ENCODE peak calls at places on chromosome 18, in seven cellular contexts. J, V, H, D, G, E and S are unnamed samples. For H3K4me1, the result is how much of the 10 kb centered on the place peaks cover.

GRCh38 chr18:24063121-24063731 is 48.7 kb downstream of the TTC39C start:
- DNase-seq in J (no peak), V (no peak), H (no peak), D (no peak), G (no peak), E (no peak), S (no peak)

GRCh38 chr18:57445488-57446319 is 10.5 kb downstream of the ONECUT2 start:
- DNase-seq in J (no peak), V (no peak), H (no peak), D (no peak), G (no peak), E (no peak), S (no peak)

GRCh38 chr18:31731628-31732027 is 29.1 kb downstream of the SLC25A52 start:
- DNase-seq in J (no peak), V (no peak), H (no peak), D (no peak), G (no peak), E (no peak), S (no peak)

GRCh38 chr18:14914771-14915170 is 166.8 kb downstream of the ANKRD30B start:
- DNase-seq in J (no peak), V (no peak), H (no peak), D (no peak), G (no peak), E (no peak), S (no peak)

GRCh38 chr18:61833387-61833786 is 59.4 kb downstream of the RNF152 start:
- DNase-seq in J (no peak), V (no peak), H (no peak), D (peak), G (no peak), E (no peak), S (no peak)

GRCh38 chr18:78965260-78965659 is 14.4 kb upstream of the SALL3 start:
- DNase-seq in J (no peak), V (no peak), H (no peak), D (no peak), G (no peak), E (no peak), S (no peak)

GRCh38 chr18:2171840-2172625 is 399.3 kb downstream of the METTL4 start:
- DNase-seq in J (no peak), V (no peak), H (no peak), D (no peak), G (no peak), E (no peak), S (no peak)

GRCh38 chr18:4541588-4541987 is 86.5 kb upstream of the DLGAP1 start:
- DNase-seq in J (no peak), V (no peak), H (no peak), D (no peak), G (no peak), E (no peak), S (no peak)

GRCh38 chr18:36301884-36302283 is 4.4 kb downstream of the FHOD3 start:
- DNase-seq in J (no peak), V (no peak), H (no peak), D (no peak), G (no peak), E (no peak), S (no peak)

GRCh38 chr18:77701977-77702376 is 452.3 kb downstream of the GALR1 start:
- DNase-seq in J (no peak), V (no peak), H (no peak), D (no peak), G (no peak), E (no peak), S (no peak)

GRCh38 chr18:11391636-11392035 is 217.8 kb upstream of the SLC35G4 start:
- DNase-seq in J (no peak), V (no peak), H (no peak), D (no peak), G (no peak), E (no peak), S (no peak)

GRCh38 chr18:37253424-37254255 is 312.0 kb downstream of the CELF4 start:
- DNase-seq in J (no peak), V (peak), H (no peak), D (no peak), G (no peak), E (peak), S (no peak)

GRCh38 chr18:52341617-52342381 is 1.8 kb downstream of the DCC start:
- DNase-seq in J (no peak), V (no peak), H (no peak), D (no peak), G (no peak), E (no peak), S (no peak)

GRCh38 chr18:26710460-26711096 is 154.9 kb downstream of the AQP4 start:
- DNase-seq in J (no peak), V (no peak), H (no peak), D (peak), G (no peak), E (no peak), S (no peak)

GRCh38 chr18:53991202-53991601 is 233.3 kb downstream of the MBD2 start:
- DNase-seq in J (no peak), V (no peak), H (no peak), D (no peak), G (no peak), E (no peak), S (no peak)

GRCh38 chr18:46412831-46413371 is 244.1 kb downstream of the LOXHD1 start:
- DNase-seq in J (no peak), V (no peak), H (no peak), D (no peak), G (no peak), E (no peak), S (peak)

GRCh38 chr18:46411191-46411590 is 245.8 kb downstream of the LOXHD1 start:
- DNase-seq in J (no peak), V (no peak), H (no peak), D (no peak), G (no peak), E (no peak), S (no peak)

GRCh38 chr18:46414863-46415262 is 242.2 kb downstream of the LOXHD1 start:
- DNase-seq in J (no peak), V (no peak), H (no peak), D (no peak), G (no peak), E (no peak), S (no peak)

GRCh38 chr18:46413684-46414083 is 243.3 kb downstream of the LOXHD1 start:
- DNase-seq in J (no peak), V (no peak), H (no peak), D (no peak), G (no peak), E (no peak), S (no peak)

GRCh38 chr18:46411862-46412690 is 244.9 kb downstream of the LOXHD1 start:
- DNase-seq in J (peak), V (no peak), H (no peak), D (no peak), G (no peak), E (no peak), S (peak)
- TF ChIP-seq POLR2AphosphoS5 in J (peak), V (no peak), H (no peak), D (no peak), G (no peak), E (no peak), S (no peak)

DNA sequence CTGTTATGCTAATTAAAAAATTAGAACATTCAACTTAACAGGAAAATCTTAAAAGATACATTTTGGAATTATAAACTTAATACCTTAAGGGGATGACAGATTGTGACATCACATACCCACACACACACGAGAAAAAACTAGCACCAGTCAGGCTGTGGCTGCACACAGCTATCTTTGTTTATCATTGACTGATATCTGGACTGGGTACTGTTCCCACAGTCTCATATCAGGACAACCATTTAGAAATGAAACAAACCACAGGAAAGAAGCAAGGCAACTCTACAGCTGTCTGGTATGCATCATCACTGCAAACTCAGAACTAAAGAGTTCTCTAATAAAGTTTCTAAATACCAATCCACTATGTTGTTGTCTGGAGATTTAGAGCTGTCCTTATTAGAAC is 210.9 kb upstream of the SMAD7 start:
- DNase-seq in J (no peak), V (no peak), H (no peak), D (peak), G (no peak), E (no peak), S (no peak)
- H3K4me1 ChIP-seq in J (under half), V (under half), H (under half), D (under half), G (under half), E (under half), S (under half)

DNA sequence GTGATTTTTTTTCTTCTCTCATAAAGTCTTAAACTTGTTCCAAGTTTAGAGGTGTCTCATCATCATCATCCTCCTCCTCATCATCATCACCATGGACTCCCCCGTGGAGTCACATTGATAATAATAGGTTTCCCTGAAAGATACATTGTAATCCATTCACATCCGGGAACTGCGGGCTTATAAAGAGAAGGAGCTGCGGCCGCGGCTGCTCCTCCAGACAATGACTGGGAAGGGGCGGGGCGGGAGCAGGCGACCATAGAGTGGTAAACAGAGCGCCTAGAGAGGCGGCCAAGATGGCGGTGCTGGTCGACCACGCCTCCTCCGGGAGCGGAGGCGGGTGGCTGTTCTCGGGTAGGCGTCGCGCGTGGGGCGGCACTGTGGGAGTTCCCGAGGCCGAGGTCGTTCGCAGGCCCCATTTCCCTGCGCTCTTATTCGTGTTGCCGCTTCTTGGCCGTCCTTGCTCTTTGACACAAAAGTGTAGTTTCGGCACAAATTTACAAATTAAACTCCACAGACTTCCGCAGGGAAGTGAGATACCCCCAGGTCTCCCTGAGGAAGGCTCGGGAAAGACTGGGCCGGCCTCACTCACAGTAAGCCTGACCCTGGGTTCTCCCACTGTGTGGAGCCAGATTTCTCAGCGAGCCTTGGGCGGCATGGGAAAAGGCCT is 1.8 kb upstream of the TCF4 start:
- DNase-seq in J (peak), V (peak), H (peak), D (peak), G (peak), E (peak), S (peak)
- TF ChIP-seq POLR2A in J (peak), V (peak), H (peak), D (peak), G (peak), E (no peak), S (peak)

DNA sequence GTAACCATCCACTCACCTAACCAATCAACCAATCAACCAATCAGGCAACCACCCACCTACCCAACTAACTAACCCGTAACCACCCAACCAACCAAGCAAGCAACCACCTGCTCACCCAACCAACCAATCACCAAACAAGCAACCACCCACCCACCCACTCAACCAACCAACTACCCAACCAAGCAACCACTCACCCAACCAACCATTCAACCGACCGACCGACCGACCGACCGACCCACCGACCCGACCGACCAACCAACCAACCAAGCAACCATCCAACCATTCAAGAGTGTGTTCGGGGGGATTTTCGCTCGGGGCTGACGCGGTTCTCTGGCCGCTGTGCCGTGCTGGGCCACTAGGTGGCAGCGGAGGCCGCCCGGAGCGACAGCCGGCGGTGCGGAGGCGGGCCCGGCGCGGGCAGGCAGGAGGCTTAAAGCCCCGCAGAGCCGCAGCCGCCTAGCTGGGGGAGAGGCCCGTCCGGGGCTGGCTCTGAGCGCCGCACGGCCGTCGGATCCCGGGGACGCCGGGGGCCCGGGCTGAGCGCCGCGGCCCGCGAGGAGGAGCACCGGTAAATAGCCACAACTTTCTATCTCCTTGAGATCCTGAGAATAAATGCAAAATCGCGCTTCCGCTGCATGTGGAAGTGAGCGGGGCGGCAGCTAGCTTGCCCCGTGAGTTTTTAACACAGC is at the start of gene MC5R:
- DNase-seq in J (no peak), V (peak), H (peak), D (no peak), G (no peak), E (peak), S (no peak)
- TF ChIP-seq POLR2AphosphoS5 in J (no peak), V (peak), H (no peak), D (no peak), G (no peak), E (no peak), S (no peak)

GRCh38 chr18:22826726-22827125 is 106.4 kb upstream of the RBBP8 start:
- DNase-seq in J (no peak), V (no peak), H (no peak), D (no peak), G (no peak), E (no peak), S (peak)

GRCh38 chr18:22827216-22827615 is 105.9 kb upstream of the RBBP8 start:
- DNase-seq in J (no peak), V (no peak), H (no peak), D (no peak), G (no peak), E (no peak), S (no peak)

GRCh38 chr18:22827741-22828140 is 105.4 kb upstream of the RBBP8 start:
- DNase-seq in J (no peak), V (no peak), H (no peak), D (no peak), G (no peak), E (no peak), S (no peak)

GRCh38 chr18:22829781-22830180 is 103.3 kb upstream of the RBBP8 start:
- DNase-seq in J (no peak), V (no peak), H (no peak), D (no peak), G (no peak), E (no peak), S (no peak)

GRCh38 chr18:22828171-22828570 is 105.0 kb upstream of the RBBP8 start:
- DNase-seq in J (no peak), V (no peak), H (no peak), D (no peak), G (no peak), E (no peak), S (no peak)
- H3K4me1 ChIP-seq in J (under half), V (under half), H (under half), D (under half), G (under half), E (under half), S (under half)

DNA sequence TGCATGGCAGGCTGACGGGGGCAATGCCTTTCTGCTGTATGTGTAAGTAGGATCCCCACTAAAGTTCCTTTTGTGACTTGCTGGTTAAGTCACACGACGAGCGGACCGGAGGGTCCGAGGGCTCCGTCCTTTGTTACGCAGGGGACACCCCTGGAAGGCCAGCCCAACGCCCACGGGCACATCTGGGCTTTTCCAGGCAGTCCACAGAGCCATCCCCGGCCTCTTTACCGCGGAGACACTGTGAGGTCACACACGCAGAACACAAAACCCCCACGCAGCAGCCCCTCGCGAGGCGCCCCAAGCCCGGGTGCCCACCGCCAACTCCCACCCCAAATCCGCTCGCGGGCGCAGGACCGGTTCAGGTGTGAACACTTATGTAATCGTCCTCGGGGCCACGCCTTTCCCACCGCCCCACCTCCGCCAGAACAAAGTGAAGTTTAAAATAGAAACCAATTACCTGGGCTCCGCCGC is 4.3 kb downstream of the ZNF516 start:
- DNase-seq in J (peak), V (peak), H (peak), D (no peak), G (no peak), E (peak), S (no peak)
- TF ChIP-seq POLR2A in J (no peak), V (no peak), H (no peak), D (no peak), G (no peak), E (no peak), S (no peak)

GRCh38 chr18:9066358-9066757 is 36.1 kb upstream of the NDUFV2 start:
- DNase-seq in J (no peak), V (no peak), H (no peak), D (no peak), G (no peak), E (no peak), S (no peak)
- TF ChIP-seq POLR2AphosphoS5 in J (no peak), V (no peak), H (no peak), D (no peak), G (no peak), E (no peak), S (no peak)